ENCODE peak calls at places on chromosomes 3 and 15, in four cellular contexts. I is A549, K is Peyer's patch, C is IMR-90. E is an unnamed sample.

GRCh38 chr3:71585126-71585525 is 1.6 kb upstream of the FOXP1 start:
- DNase-seq in I (no peak), K (no peak), C (no peak), E (no peak)

GRCh38 chr3:193317901-193318300 is 60.7 kb downstream of the ATP13A5 start:
- DNase-seq in I (no peak), K (no peak), C (no peak), E (no peak)

GRCh38 chr3:66438045-66438444 is 62.8 kb downstream of the LRIG1 start:
- DNase-seq in I (no peak), K (no peak), C (no peak), E (no peak)

GRCh38 chr15:58392611-58393161 is 39.1 kb upstream of the LIPC start:
- DNase-seq in I (no peak), K (no peak), C (no peak), E (peak; percentile 84)

GRCh38 chr3:34779092-34779491 is 860.2 kb upstream of the ARPP21 start:
- DNase-seq in I (no peak), K (no peak), C (no peak), E (no peak)

GRCh38 chr3:99562990-99563607 is 75.3 kb upstream of the COL8A1 start:
- DNase-seq in I (no peak), K (no peak), C (peak; percentile 66), E (no peak)

GRCh38 chr15:84082739-84083138 is 152.8 kb upstream of the GOLGA6L4 start:
- DNase-seq in I (no peak), K (no peak), C (no peak), E (no peak)

GRCh38 chr3:191070201-191070600 is 128.8 kb upstream of the OSTN start:
- DNase-seq in I (no peak), K (no peak), C (peak; percentile 95), E (no peak)

GRCh38 chr15:44207643-44208042 is 12.6 kb upstream of the FRMD5 start:
- DNase-seq in I (no peak), K (no peak), C (peak; percentile 84), E (no peak)

GRCh38 chr3:172516318-172517214 is 6.7 kb downstream of the TNFSF10 start:
- DNase-seq in I (no peak), K (no peak), C (peak; percentile 94), E (no peak)

GRCh38 chr3:171346011-171346410 is 114.2 kb downstream of the TNIK start:
- DNase-seq in I (no peak), K (no peak), C (no peak), E (no peak)

GRCh38 chr3:42192334-42193200 is 73.4 kb downstream of the CCK start:
- DNase-seq in I (no peak), K (no peak), C (peak; percentile 43), E (no peak)

GRCh38 chr3:38758557-38758956 is 57.5 kb downstream of the SCN10A start:
- DNase-seq in I (no peak), K (no peak), C (no peak), E (no peak)

GRCh38 chr3:171187706-171188290 is 161.3 kb upstream of the SLC2A2 start:
- DNase-seq in I (peak; percentile 9), K (no peak), C (peak; percentile 48), E (peak; percentile 45)

GRCh38 chr15:82849556-82850241 is 40.3 kb downstream of the WHAMM start:
- DNase-seq in I (peak; percentile 57), K (peak; percentile 33), C (peak; percentile 74), E (peak; percentile 67)

GRCh38 chr3:187839422-187839821 is 94.2 kb upstream of the BCL6 start:
- DNase-seq in I (no peak), K (no peak), C (no peak), E (no peak)

GRCh38 chr15:39213385-39213840 is 367.5 kb upstream of the THBS1 start:
- DNase-seq in I (no peak), K (no peak), C (peak; percentile 99), E (peak; percentile 92)

DNA sequence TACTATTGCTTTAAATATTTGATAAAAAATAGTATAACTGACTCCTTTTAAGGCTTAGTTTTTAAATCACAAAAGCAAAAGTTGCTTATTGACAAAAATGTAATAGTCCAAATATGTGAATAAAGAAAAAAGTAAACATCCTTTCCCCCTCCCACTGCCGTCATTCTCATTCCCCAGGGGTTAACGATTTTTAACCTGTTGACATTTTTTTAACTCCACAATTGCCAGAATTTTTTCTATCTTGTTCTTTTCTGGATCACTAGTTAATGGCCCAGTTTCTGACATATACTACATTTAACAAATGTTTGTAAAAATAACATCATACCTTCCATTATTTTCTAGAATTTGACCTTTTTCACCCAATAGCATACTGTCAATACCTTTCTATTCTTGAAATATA is 60.6 kb upstream of the TCF12 start:
- DNase-seq in I (no peak), K (no peak), C (no peak), E (no peak)
- H3K4me1 ChIP-seq in I (peaks cover 15% of the 10 kb centered on the region), K (no peaks in the 10 kb centered on the region), C (no peaks in the 10 kb centered on the region), E (no peaks in the 10 kb centered on the region)

DNA sequence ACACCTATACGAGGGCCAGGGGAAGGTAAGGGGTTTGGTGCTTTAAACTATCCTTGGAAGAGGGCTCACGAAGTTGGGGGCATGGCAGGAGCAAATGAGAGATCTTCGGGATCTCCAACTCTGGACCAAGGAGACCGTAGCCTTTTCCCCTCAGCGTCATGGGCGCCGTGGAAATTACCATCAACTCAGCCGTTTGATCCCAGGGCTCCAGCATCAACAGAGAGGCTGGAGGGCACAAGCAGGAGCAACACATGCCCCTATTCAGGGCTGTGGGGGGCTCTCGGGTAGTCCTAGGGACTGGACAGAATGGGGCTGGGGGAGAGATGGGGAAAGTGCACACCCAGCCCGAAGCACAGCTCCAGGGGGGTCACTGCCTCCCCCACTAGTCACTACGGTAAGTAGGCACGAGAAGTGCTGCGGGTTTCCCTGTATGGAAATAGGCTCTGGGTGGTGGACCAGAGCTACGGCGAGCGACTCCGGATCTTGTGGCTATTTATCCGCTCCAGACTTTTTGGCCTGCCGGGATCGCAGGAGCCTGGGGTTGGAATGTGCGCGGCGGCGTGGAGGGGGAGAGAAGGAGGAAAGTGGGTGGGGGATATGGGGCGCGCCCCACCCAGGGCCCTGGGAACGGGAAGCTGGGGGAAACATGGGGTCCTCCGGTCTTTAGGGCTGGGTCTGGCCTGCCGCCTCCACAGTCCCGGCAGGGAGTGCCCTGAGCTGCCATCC is 539 bp upstream of the LAMB2 start:
- DNase-seq in I (peak; percentile 91), K (peak; percentile 25), C (peak; percentile 85), E (peak; percentile 90)
- H3K4me3 ChIP-seq in I (peak overlapping the region; percentile 80), K (peak overlapping the region; percentile 60), C (peak overlapping the region; percentile 68), E (peak overlapping the region; percentile 66)

GRCh38 chr3:129121792-129122696 is at the start of gene RAB43:
- DNase-seq in I (peak; percentile 75), K (peak; percentile 89), C (peak; percentile 56), E (peak; percentile 91)

GRCh38 chr3:129122697-129123055 is 1.1 kb upstream of the RAB43 start:
- DNase-seq in I (no peak), K (no peak), C (no peak), E (peak; percentile 17)

GRCh38 chr3:129120254-129121004 is 1.2 kb downstream of the RAB43 start:
- DNase-seq in I (peak; percentile 89), K (peak; percentile 95), C (peak; percentile 86), E (peak; percentile 80)

GRCh38 chr3:129119365-129120100 is 2.1 kb downstream of the RAB43 start:
- DNase-seq in I (no peak), K (peak; percentile 44), C (no peak), E (peak; percentile 84)

GRCh38 chr3:129121016-129121791 is 400 bp downstream of the RAB43 start:
- DNase-seq in I (no peak), K (peak; percentile 28), C (peak; percentile 26), E (no peak)
- TF ChIP-seq CTCF in I (no peak), K (no peak), C (no peak), E (no peak)

GRCh38 chr15:63514533-63514943 is 10.1 kb downstream of the USP3 start:
- DNase-seq in I (peak; percentile 57), K (no peak), C (peak; percentile 88), E (no peak)

GRCh38 chr15:63519041-63519440 is 14.6 kb downstream of the USP3 start:
- DNase-seq in I (no peak), K (no peak), C (no peak), E (no peak)

GRCh38 chr15:63517614-63518013 is 13.2 kb downstream of the USP3 start:
- DNase-seq in I (no peak), K (no peak), C (no peak), E (no peak)

GRCh38 chr15:63519548-63520178 is 15.3 kb downstream of the USP3 start:
- DNase-seq in I (no peak), K (no peak), C (no peak), E (no peak)

GRCh38 chr15:63517202-63517601 is 12.8 kb downstream of the USP3 start:
- DNase-seq in I (no peak), K (no peak), C (no peak), E (no peak)
- H3K4me1 ChIP-seq in I (peaks cover 93% of the 10 kb centered on the region), K (peaks cover 75% of the 10 kb centered on the region), C (peaks cover 13% of the 10 kb centered on the region), E (peaks cover 20% of the 10 kb centered on the region)

DNA sequence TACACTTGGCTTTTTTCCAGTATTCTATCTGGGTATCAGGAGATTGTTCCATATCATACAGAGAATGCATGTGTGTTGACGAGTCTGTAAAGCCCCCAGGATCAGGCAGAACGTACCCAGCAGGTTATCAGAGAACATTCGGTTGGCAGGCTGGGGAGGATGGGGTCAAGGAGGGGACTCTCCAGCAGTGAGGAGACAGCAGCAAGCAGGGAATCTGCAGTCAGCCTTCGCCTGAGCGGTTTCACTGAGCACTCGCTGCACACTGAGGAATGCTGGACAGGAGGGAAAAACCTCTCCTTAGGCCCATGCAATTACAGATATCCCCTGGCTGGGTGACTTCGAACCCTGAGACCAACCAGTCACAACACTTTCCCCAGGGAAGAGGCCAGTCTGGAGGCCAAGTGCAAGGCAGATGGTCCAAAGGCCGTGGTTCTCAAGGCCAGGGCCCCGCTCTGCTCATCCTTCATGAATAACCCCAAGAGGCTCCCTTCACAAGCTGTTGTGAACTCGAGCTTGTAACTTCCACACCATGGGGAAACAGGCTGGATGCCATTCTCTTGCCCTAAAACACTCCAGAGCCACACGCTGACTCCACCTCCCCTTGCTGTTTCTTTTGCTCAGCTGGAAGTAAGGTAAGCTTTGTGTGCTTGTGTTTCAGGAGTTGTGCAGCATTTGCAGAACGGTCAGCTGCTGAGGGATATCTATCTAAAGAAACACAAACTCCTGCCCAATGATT is 60.2 kb downstream of the PXYLP1 start:
- DNase-seq in I (no peak), K (no peak), C (no peak), E (no peak)
- H3K4me3 ChIP-seq in I (no peak overlapping the region), K (no peak overlapping the region), C (no peak overlapping the region), E (no peak overlapping the region)

GRCh38 chr3:96331341-96331740 is 483.1 kb upstream of the EPHA6 start:
- DNase-seq in I (no peak), K (no peak), C (no peak), E (no peak)
- TF ChIP-seq CTCF in I (peak; percentile 7), K (no peak), C (no peak), E (peak; percentile 38)

DNA sequence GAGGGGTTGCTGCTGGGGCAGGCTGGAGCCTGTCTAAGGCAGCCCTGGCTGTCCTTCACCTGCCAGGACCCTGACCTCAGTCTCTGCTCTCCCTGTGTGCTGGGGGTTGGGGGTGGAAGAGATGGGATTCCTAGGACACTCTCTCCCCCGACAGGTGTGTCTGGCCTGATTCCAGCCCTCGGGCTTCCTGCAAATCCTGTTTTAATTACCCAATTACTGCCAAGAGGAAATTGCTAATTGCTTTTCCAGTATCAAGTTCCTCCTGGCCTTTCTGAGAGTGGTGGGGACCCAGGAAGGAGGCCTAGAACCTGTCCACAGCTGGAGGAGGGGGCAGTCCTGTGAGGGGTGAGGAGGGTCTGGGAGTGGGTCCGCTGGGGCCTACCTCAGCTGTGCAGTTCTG is 15.8 kb downstream of the PLXNA1 start:
- DNase-seq in I (no peak), K (no peak), C (no peak), E (no peak)
- H3K4me1 ChIP-seq in I (no peaks in the 10 kb centered on the region), K (peaks cover 32% of the 10 kb centered on the region), C (peaks cover 20% of the 10 kb centered on the region), E (no peaks in the 10 kb centered on the region)